ENCODE peak calls at places on chromosomes 6 and 20, in eight cellular contexts. V is spleen, B is Karpas-422, Y is H9, R is ovary, M is psoas muscle, Z is adipocyte, I is GM23338. D is an unnamed sample.

GRCh38 chr20:60993647-60994046 is 258.4 kb upstream of the CDH4 start:
- DNase-seq in Y (no peak), Z (no peak), V (no peak), I (peak; percentile 11), R (no peak), B (peak; percentile 72), M (no peak), D (no peak)

GRCh38 chr6:835476-836160 is 142.7 kb upstream of the EXOC2 start:
- DNase-seq in Z (no peak), Y (no peak), M (no peak), I (no peak), R (no peak), V (no peak), B (no peak), D (no peak)

GRCh38 chr20:986733-987355 is 15.3 kb downstream of the RSPO4 start:
- DNase-seq in V (no peak), M (no peak), Y (no peak), Z (no peak), I (no peak), R (no peak), B (no peak), D (no peak)

GRCh38 chr6:107879912-107880311 is 55.8 kb upstream of the SCML4 start:
- DNase-seq in I (no peak), M (no peak), Y (no peak), R (no peak), B (no peak), V (no peak), Z (no peak), D (no peak)

GRCh38 chr20:44961868-44962267 is 1.7 kb upstream of the TOMM34 start:
- DNase-seq in Z (peak; percentile 16), B (no peak), R (no peak), V (no peak), Y (no peak), M (no peak), I (peak; percentile 20), D (no peak)

GRCh38 chr20:51327251-51327841 is 215.2 kb downstream of the NFATC2 start:
- DNase-seq in Z (peak; percentile 94), I (no peak), V (peak; percentile 63), B (no peak), Y (no peak), R (no peak), M (no peak), D (no peak)

GRCh38 chr6:19879663-19880062 is 42.5 kb downstream of the ID4 start:
- DNase-seq in B (no peak), R (no peak), M (no peak), I (no peak), Z (no peak), V (no peak), Y (no peak), D (no peak)

GRCh38 chr6:67909354-67909753 is 725.7 kb upstream of the ADGRB3 start:
- DNase-seq in Z (no peak), B (no peak), M (no peak), V (no peak), I (no peak), Y (no peak), R (no peak), D (no peak)

GRCh38 chr20:44247131-44247571 is at the start of gene GDAP1L1:
- DNase-seq in Z (peak; percentile 15), R (peak; percentile 30), V (no peak), B (no peak), I (peak; percentile 89), M (no peak), Y (peak; percentile 78), D (no peak)

GRCh38 chr6:117740605-117741004 is 65.3 kb downstream of the NUS1 start:
- DNase-seq in I (no peak), Y (no peak), B (no peak), M (no peak), R (no peak), V (no peak), Z (no peak), D (no peak)

GRCh38 chr6:143176090-143177021 is 115.7 kb downstream of the AIG1 start:
- DNase-seq in Z (peak; percentile 80), B (peak; percentile 45), R (no peak), M (no peak), I (peak; percentile 45), Y (peak; percentile 39), V (no peak), D (no peak)

GRCh38 chr6:91105532-91105931 is 518.7 kb upstream of the MAP3K7 start:
- DNase-seq in Z (no peak), I (no peak), V (no peak), M (no peak), B (no peak), R (no peak), Y (no peak), D (no peak)

GRCh38 chr6:73679009-73679408 is 17.0 kb upstream of the CD109 start:
- DNase-seq in V (no peak), M (no peak), Z (no peak), R (no peak), B (no peak), I (no peak), Y (no peak), D (no peak)

GRCh38 chr6:166862287-166862977 is 93.9 kb downstream of the RNASET2 start:
- DNase-seq in V (peak; percentile 83), R (peak; percentile 19), Z (peak; percentile 21), B (no peak), M (no peak), Y (peak; percentile 69), I (peak; percentile 83), D (no peak)

GRCh38 chr6:148578489-148578814 is 168.4 kb upstream of the UST start:
- DNase-seq in M (no peak), Y (no peak), R (no peak), B (no peak), V (no peak), Z (no peak), I (no peak), D (no peak)

GRCh38 chr6:152124432-152125074 is 317.1 kb downstream of the ESR1 start:
- DNase-seq in I (peak; percentile 62), B (peak; percentile 80), V (no peak), M (no peak), R (no peak), Y (no peak), Z (peak; percentile 84), D (no peak)

GRCh38 chr20:38762174-38762573 is 13.9 kb downstream of the ACTR5 start:
- DNase-seq in R (no peak), I (no peak), Y (no peak), M (no peak), Z (no peak), V (no peak), B (no peak), D (no peak)

GRCh38 chr20:37395921-37396519 is 50.1 kb downstream of the SRC start:
- DNase-seq in I (peak; percentile 81), Z (no peak), V (no peak), B (no peak), M (peak; percentile 8), R (no peak), Y (peak; percentile 88), D (no peak)

GRCh38 chr20:45798935-45799642 is 7.3 kb downstream of the DNTTIP1 start:
- DNase-seq in M (peak; percentile 44), R (no peak), I (peak; percentile 90), V (no peak), Y (peak; percentile 79), Z (peak; percentile 78), B (peak; percentile 87), D (peak; percentile 69)

GRCh38 chr6:142903806-142904205 is 41.2 kb downstream of the HIVEP2 start:
- DNase-seq in Z (peak; percentile 48), I (no peak), M (no peak), V (no peak), B (no peak), Y (no peak), R (no peak), D (no peak)

GRCh38 chr6:128821116-128821515 is 61.8 kb upstream of the LAMA2 start:
- DNase-seq in Y (no peak), V (no peak), Z (no peak), B (no peak), R (no peak), M (no peak), I (no peak), D (no peak)

GRCh38 chr6:32223258-32224235 is at the start of gene NOTCH4:
- DNase-seq in I (no peak), B (peak; percentile 35), M (no peak), R (no peak), Z (no peak), Y (no peak), V (no peak), D (no peak)

DNA sequence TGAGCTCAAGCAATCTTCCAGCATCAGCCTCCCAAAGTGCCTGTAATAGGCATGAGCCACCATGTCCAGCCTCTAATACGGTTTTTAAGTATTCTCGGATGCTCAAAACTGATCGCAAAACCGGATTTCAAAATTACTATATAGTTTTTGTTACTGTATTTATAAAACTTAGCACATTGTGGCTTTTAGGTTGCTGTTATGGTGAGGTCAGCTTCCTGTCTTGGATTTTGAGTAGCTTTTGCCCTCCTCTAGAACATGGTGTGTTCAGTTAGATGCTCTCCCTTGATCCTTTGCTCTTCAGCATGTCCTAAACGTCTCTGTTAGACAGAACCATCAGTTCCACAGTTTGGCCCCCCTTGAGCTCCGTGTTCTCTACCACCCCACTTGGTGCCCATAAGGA is 96.2 kb downstream of the RPP40 start:
- DNase-seq in B (no peak), R (no peak), I (no peak), Z (no peak), M (no peak), V (no peak), Y (no peak), D (no peak)
- H3K4me1 ChIP-seq in B (no peaks in the 10 kb centered on the region), R (no peaks in the 10 kb centered on the region), I (peaks cover 42% of the 10 kb centered on the region), Z (no peaks in the 10 kb centered on the region), M (peaks cover 30% of the 10 kb centered on the region), V (peaks cover 35% of the 10 kb centered on the region), Y (peaks cover 10% of the 10 kb centered on the region), D (peaks cover 5% of the 10 kb centered on the region)

GRCh38 chr6:2947424-2947823 is 23.9 kb downstream of the SERPINB6 start:
- DNase-seq in R (no peak), B (no peak), Z (no peak), V (peak; percentile 46), M (no peak), I (no peak), Y (no peak), D (no peak)
- H3K4me1 ChIP-seq in R (no peaks in the 10 kb centered on the region), B (peaks cover 41% of the 10 kb centered on the region), Z (peaks cover 4% of the 10 kb centered on the region), V (peaks cover 53% of the 10 kb centered on the region), M (peaks cover 28% of the 10 kb centered on the region), I (peaks cover 22% of the 10 kb centered on the region), Y (no peaks in the 10 kb centered on the region), D (no peaks in the 10 kb centered on the region)

DNA sequence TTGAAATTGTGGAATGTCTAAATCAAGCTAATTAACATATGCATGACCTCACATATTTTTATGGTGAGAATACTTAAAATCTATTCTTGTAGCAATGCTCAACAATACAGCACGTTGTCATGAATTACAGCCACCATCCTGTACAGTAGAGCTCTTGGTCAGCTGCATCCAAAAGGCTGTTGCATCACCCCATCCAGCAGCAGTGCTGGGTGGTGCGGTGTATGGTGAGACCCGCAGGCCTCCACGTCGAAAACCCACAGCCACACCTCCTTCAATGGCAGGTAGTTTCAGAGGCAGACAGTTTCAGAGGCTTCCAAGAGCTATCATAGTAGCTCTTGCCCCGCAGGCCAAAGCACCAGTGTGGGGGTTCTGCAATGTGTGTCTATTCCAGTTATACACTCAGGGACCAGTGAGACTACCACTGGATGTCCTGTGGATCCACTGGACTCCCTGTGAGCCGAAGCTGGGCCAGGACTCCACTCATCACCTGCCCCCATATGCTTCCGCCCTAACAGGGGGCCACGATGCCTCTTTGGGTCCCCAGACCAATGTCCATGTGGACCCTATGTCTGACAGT is 23.4 kb downstream of the PACSIN1 start:
- DNase-seq in I (no peak), V (peak; percentile 59), Y (no peak), Z (no peak), M (no peak), B (no peak), R (no peak), D (no peak)
- H3K4me1 ChIP-seq in I (peaks cover 3% of the 10 kb centered on the region), V (peaks cover 6% of the 10 kb centered on the region), Y (peaks cover 2% of the 10 kb centered on the region), Z (peaks cover 9% of the 10 kb centered on the region), M (peaks cover 8% of the 10 kb centered on the region), B (no peaks in the 10 kb centered on the region), R (no peaks in the 10 kb centered on the region), D (no peaks in the 10 kb centered on the region)

GRCh38 chr20:57693002-57693582 is 16.7 kb downstream of the PMEPA1 start:
- DNase-seq in I (peak; percentile 68), Y (peak; percentile 52), V (no peak), B (no peak), Z (no peak), R (no peak), M (no peak), D (no peak)
- H3K4me1 ChIP-seq in I (peaks cover 27% of the 10 kb centered on the region), Y (no peaks in the 10 kb centered on the region), V (peaks cover 57% of the 10 kb centered on the region), B (peaks cover 36% of the 10 kb centered on the region), Z (peaks cover 17% of the 10 kb centered on the region), R (peaks cover 20% of the 10 kb centered on the region), M (peaks cover 31% of the 10 kb centered on the region), D (no peaks in the 10 kb centered on the region)

D was measured in uterus.